ENCODE peak calls at places on chromosomes 4 and X, in four cellular contexts. Y is pancreas, O is endodermal cell, X is hepatocyte. M is an unnamed sample.

GRCh38 chrX:1086444-1087409 is 125.7 kb downstream of the CRLF2 start:
- DNase-seq in O (no peak), X (no peak), Y (no peak), M (no peak)

GRCh38 chr4:3526456-3526855 is 5.8 kb downstream of the LRPAP1 start:
- DNase-seq in O (no peak), Y (no peak), X (no peak), M (no peak)

GRCh38 chr4:123398151-123398802 is 1.7 kb downstream of the SPRY1 start:
- DNase-seq in Y (peak), X (peak), O (peak), M (no peak)

GRCh38 chr4:151114338-151114737 is 14.9 kb downstream of the RPS3A start:
- DNase-seq in O (peak), X (no peak), Y (no peak), M (no peak)

GRCh38 chr4:15874671-15875070 is 63.9 kb downstream of the FGFBP1 start:
- DNase-seq in Y (no peak), O (no peak), X (no peak), M (no peak)

GRCh38 chr4:78288327-78288726 is 231.2 kb downstream of the FRAS1 start:
- DNase-seq in Y (no peak), X (no peak), O (no peak), M (no peak)

GRCh38 chr4:153782567-153782966 is 6.3 kb downstream of the SFRP2 start:
- DNase-seq in Y (no peak), X (no peak), O (no peak), M (no peak)

GRCh38 chr4:23629421-23629820 is 260.4 kb downstream of the PPARGC1A start:
- DNase-seq in Y (no peak), X (no peak), O (peak), M (no peak)

GRCh38 chr4:957581-958313 is 15.6 kb downstream of the DGKQ start:
- DNase-seq in X (no peak), O (no peak), Y (no peak), M (no peak)

GRCh38 chrX:46260502-46260901 is 284.7 kb downstream of the ZNF674 start:
- DNase-seq in X (no peak), Y (no peak), O (no peak), M (no peak)

GRCh38 chr4:1399508-1400190 is 6.6 kb downstream of the NKX1-1 start:
- DNase-seq in Y (no peak), O (no peak), X (no peak), M (no peak)

GRCh38 chr4:184039963-184040383 is 134.9 kb downstream of the STOX2 start:
- DNase-seq in X (no peak), Y (no peak), O (no peak), M (no peak)

DNA sequence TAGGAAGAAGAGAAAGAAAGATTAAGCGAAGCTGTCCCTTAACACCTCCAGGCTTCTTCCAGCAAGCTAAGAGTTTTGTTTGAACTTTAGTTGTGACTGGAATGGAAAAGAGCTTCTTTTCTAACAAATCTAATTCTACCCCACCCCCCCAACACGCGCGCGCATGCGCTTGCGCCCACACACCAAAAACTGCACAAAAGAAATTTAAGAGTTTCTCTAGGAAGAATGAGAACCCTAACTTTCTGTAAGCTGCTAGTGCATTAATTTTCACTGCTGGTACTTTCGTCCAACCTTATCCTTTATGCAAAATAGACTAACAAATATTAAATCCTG is 9.0 kb upstream of the INTU start:
- DNase-seq in Y (no peak), X (peak), O (no peak), M (no peak)
- H3K4me3 ChIP-seq in Y (peak), X (peak), O (peak), M (peak)

DNA sequence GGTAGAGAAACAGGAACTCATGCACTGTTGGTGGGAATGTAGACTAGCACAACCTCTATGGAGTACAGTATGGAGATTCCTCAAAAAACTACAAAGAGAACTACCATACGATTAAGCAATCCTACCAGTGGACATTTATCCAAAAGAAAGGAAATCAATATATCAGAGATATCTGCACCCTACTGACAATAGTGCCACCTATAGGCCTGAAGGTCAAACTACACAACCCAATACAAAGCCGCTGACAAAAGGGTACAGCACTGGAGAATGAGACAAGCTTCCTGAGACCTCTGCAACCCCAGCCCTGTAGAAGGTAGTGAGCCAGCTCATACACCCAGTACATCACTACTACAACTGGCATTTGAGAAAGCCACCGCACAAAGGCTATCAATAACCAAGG is 67.1 kb downstream of the CBR4 start:
- DNase-seq in O (peak), Y (no peak), X (no peak), M (no peak)
- TF ChIP-seq CTCF in O (peak), Y (no peak), X (peak), M (peak)

GRCh38 chrX:63408050-63408449 is 56.9 kb upstream of the SPIN4 start:
- DNase-seq in Y (no peak), O (no peak), X (no peak), M (no peak)
- H3K4me3 ChIP-seq in Y (no peak), O (no peak), X (no peak), M (no peak)

GRCh38 chrX:139121616-139122286 is 408.8 kb upstream of the F9 start:
- DNase-seq in X (no peak), O (no peak), Y (no peak), M (no peak)

GRCh38 chrX:139126493-139126892 is 404.0 kb upstream of the F9 start:
- DNase-seq in O (peak), X (peak), Y (peak), M (peak)

GRCh38 chrX:139120760-139121159 is 409.2 kb upstream of the FGF13 start:
- DNase-seq in O (no peak), X (peak), Y (no peak), M (peak)

GRCh38 chrX:139125916-139126315 is 404.6 kb upstream of the F9 start:
- DNase-seq in X (no peak), O (no peak), Y (no peak), M (no peak)
- TF ChIP-seq CTCF in X (no peak), O (no peak), Y (no peak), M (no peak)

DNA sequence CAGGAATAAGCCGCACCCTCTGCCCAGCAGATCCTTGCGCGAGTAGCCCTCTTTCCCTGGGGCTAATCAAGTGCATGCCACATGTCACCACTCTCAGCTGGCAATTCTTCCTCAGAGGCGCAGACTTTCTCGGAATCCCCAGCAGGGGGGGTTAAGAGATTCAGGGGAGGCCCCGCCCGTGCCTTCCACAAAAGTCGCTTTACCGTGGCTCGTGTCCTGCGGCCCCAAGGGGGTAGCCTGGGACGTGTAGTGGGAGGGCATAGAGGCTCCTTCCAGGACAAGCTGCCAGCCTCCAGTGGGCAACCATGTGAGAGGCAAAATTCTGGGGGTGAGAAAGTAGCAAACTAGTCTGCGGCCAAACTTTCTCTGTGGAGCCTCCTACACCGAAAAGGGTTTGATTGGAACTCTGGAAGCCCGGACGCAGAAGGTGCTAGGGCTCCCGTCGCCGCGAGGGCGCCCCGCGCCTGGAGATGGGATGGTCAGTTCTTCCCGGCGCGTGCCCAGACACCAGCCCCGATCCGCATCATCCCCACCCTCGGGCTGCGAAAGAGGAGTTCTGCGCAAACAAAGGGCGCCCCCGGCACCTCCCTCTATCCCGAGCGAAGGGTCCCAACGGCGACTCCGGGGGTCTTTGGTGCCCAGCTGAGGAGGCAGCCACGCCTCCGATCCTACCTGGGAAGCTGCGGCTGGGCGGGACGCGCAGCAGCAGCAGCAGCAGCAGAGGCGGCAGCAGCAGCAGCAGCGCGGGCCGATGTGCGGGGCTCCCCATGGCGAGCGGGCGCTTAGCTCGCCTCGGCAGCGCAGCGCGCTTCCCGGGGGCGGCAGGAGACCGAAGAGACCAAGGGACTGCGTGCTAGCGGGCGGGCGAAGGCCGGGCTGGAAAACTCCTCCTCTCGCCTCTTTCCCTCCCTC is at the start of gene SRPX:
- DNase-seq in X (peak), Y (peak), O (peak), M (no peak)
- H3K4me3 ChIP-seq in X (peak), Y (peak), O (peak), M (peak)

DNA sequence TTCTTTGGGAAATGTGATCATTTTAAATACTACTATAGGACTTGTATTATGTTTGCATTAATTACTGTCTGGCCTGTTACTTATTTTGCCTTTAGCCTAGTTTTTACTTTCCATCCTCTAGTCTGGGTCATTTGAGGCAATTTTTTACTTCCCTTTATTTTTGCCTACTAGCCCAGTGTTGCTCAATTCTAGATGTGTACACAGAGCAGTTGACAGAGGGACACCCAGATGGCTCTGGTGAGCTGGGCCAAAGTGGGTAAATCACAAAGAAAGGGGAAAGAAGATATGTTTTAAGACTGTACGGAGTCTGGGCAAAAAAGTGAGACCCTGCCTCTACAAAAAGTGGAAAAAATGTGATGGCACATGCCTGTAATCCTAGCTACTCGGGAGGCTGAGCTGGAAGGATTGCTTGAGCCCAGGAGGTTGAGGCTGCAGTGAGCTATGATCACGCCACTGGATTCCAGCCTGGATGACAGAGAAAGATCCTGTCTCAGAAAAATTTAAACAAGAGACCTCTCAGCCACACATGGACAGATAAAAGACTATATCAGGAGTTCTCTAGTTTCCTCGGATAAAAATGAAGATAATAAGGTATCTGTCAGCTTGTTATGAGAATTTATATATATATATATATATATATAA is 35.7 kb downstream of the APOO start:
- DNase-seq in O (no peak), X (no peak), Y (no peak), M (no peak)
- TF ChIP-seq CTCF in O (no peak), X (peak), Y (no peak), M (no peak)

M was measured in kidney epithelial cell.